ENCODE peak calls at places on chromosomes 2 and 18, in nine cellular contexts. R, H, P, I, Q, L, J, N and S are unnamed samples.

GRCh38 chr2:112938904-112939303 is 27.9 kb downstream of the IL37 start:
- DNase-seq in R (no peak), H (no peak), P (no peak), I (no peak), Q (no peak), L (no peak), J (no peak), N (no peak), S (no peak)

GRCh38 chr2:50178050-50178449 is 853.9 kb downstream of the NRXN1 start:
- DNase-seq in R (no peak), H (no peak), P (no peak), I (no peak), Q (no peak), L (no peak), J (no peak), N (no peak), S (no peak)

GRCh38 chr2:138391956-138392355 is 109.6 kb upstream of the SPOPL start:
- DNase-seq in R (no peak), H (no peak), P (no peak), I (no peak), Q (no peak), L (no peak), J (no peak), N (no peak), S (no peak)

GRCh38 chr2:133553838-133554408 is 14.3 kb downstream of the NCKAP5 start:
- DNase-seq in R (no peak), H (no peak), P (no peak), I (no peak), Q (no peak), L (no peak), J (no peak), N (no peak), S (no peak)

GRCh38 chr2:3267869-3268704 is 109.5 kb downstream of the EIPR1 start:
- DNase-seq in R (no peak), H (no peak), P (no peak), I (no peak), Q (no peak), L (no peak), J (no peak), N (no peak), S (no peak)

GRCh38 chr2:196431957-196432356 is 207.6 kb upstream of the CCDC150 start:
- DNase-seq in R (no peak), H (no peak), P (no peak), I (no peak), Q (no peak), L (no peak), J (no peak), N (no peak), S (no peak)

GRCh38 chr2:109128466-109129355 is at the start of gene SH3RF3:
- DNase-seq in R (peak), H (peak), P (no peak), I (no peak), Q (no peak), L (peak), J (no peak), N (peak), S (no peak)

GRCh38 chr2:217980591-217980990 is 22.2 kb downstream of the TNS1 start:
- DNase-seq in R (no peak), H (peak), P (no peak), I (no peak), Q (no peak), L (peak), J (no peak), N (no peak), S (no peak)

GRCh38 chr2:197168705-197169104 is 141.9 kb downstream of the ANKRD44 start:
- DNase-seq in R (peak), H (peak), P (no peak), I (peak), Q (peak), L (no peak), J (peak), N (no peak), S (no peak)

GRCh38 chr2:218853766-218854165 is 5.8 kb upstream of the WNT6 start:
- DNase-seq in R (no peak), H (no peak), P (no peak), I (no peak), Q (no peak), L (no peak), J (no peak), N (no peak), S (no peak)

GRCh38 chr2:230784840-230785239 is 72.2 kb downstream of the CAB39 start:
- DNase-seq in R (no peak), H (no peak), P (no peak), I (no peak), Q (no peak), L (no peak), J (no peak), N (no peak), S (no peak)

GRCh38 chr2:105271393-105272045 is 30.0 kb downstream of the GPR45 start:
- DNase-seq in R (no peak), H (no peak), P (no peak), I (no peak), Q (no peak), L (no peak), J (no peak), N (no peak), S (no peak)

GRCh38 chr2:28325173-28325566 is 67.5 kb upstream of the FOSL2 start:
- DNase-seq in R (no peak), H (no peak), P (no peak), I (no peak), Q (no peak), L (no peak), J (no peak), N (no peak), S (no peak)

GRCh38 chr2:190466819-190467444 is 58.8 kb downstream of the MFSD6 start:
- DNase-seq in R (no peak), H (no peak), P (no peak), I (no peak), Q (no peak), L (no peak), J (no peak), N (no peak), S (no peak)

GRCh38 chr2:240655931-240656886 is 26.5 kb downstream of the AQP12B start:
- DNase-seq in R (no peak), H (no peak), P (no peak), I (no peak), Q (no peak), L (no peak), J (no peak), N (no peak), S (peak)

GRCh38 chr2:158006961-158007664 is 94.6 kb upstream of the UPP2 start:
- DNase-seq in R (no peak), H (no peak), P (no peak), I (no peak), Q (no peak), L (no peak), J (no peak), N (no peak), S (no peak)

GRCh38 chr18:59022167-59022945 is 117.3 kb upstream of the SEC11C start:
- DNase-seq in R (no peak), H (no peak), P (no peak), I (no peak), Q (no peak), L (no peak), J (no peak), N (peak), S (no peak)

GRCh38 chr2:221125691-221126090 is 446.4 kb downstream of the EPHA4 start:
- DNase-seq in R (no peak), H (no peak), P (no peak), I (no peak), Q (no peak), L (no peak), J (no peak), N (no peak), S (no peak)

GRCh38 chr2:75460630-75461029 is 100.1 kb downstream of the EVA1A start:
- DNase-seq in R (no peak), H (no peak), P (no peak), I (no peak), Q (no peak), L (no peak), J (no peak), N (no peak), S (no peak)

GRCh38 chr18:76610933-76611749 is 116.1 kb upstream of the ZNF516 start:
- DNase-seq in R (no peak), H (no peak), P (no peak), I (no peak), Q (no peak), L (no peak), J (no peak), N (peak), S (no peak)